ENCODE peak calls at places on chromosomes 5 and 9, in seven cellular contexts. One of them, this sample, is unnamed.

GRCh38 chr5:109455598-109456096 is 45.9 kb upstream of the PJA2 start:
- DNase-seq in activated T-cell treated with anti-CD3 and anti-CD28 coated beads, Interleukin-2, amount 50 U/mL, for 48 hours: no peak
- DNase-seq in HEK293T: peak; percentile 10
- DNase-seq in HT1080: peak; percentile 100
- DNase-seq in mesendoderm: no peak
- DNase-seq in posterior vena cava: no peak
- DNase-seq in T-helper 17 cell: no peak
- DNase-seq in this sample: no peak

GRCh38 chr5:180541710-180542109 is 47.5 kb downstream of the CNOT6 start:
- DNase-seq in HT1080: no peak
- DNase-seq in posterior vena cava: no peak
- DNase-seq in activated T-cell treated with anti-CD3 and anti-CD28 coated beads, Interleukin-2, amount 50 U/mL, for 48 hours: no peak
- DNase-seq in HEK293T: no peak
- DNase-seq in T-helper 17 cell: no peak
- DNase-seq in mesendoderm: peak; percentile 41
- DNase-seq in this sample: no peak

GRCh38 chr5:173217626-173218397 is 17.2 kb downstream of the NKX2-5 start:
- DNase-seq in HEK293T: no peak
- DNase-seq in mesendoderm: peak; percentile 33
- DNase-seq in posterior vena cava: no peak
- DNase-seq in T-helper 17 cell: no peak
- DNase-seq in HT1080: no peak
- DNase-seq in activated T-cell treated with anti-CD3 and anti-CD28 coated beads, Interleukin-2, amount 50 U/mL, for 48 hours: no peak
- DNase-seq in this sample: no peak

GRCh38 chr5:172564187-172564586 is 76.9 kb upstream of the NEURL1B start:
- DNase-seq in T-helper 17 cell: no peak
- DNase-seq in HEK293T: no peak
- DNase-seq in mesendoderm: no peak
- DNase-seq in posterior vena cava: no peak
- DNase-seq in activated T-cell treated with anti-CD3 and anti-CD28 coated beads, Interleukin-2, amount 50 U/mL, for 48 hours: no peak
- DNase-seq in HT1080: no peak
- DNase-seq in this sample: no peak

GRCh38 chr5:72300590-72301339 is 19.3 kb downstream of the MRPS27 start:
- DNase-seq in activated T-cell treated with anti-CD3 and anti-CD28 coated beads, Interleukin-2, amount 50 U/mL, for 48 hours: no peak
- DNase-seq in HEK293T: no peak
- DNase-seq in HT1080: no peak
- DNase-seq in mesendoderm: no peak
- DNase-seq in posterior vena cava: no peak
- DNase-seq in T-helper 17 cell: no peak
- DNase-seq in this sample: no peak

GRCh38 chr5:17146280-17146841 is 71.1 kb upstream of the BASP1 start:
- DNase-seq in mesendoderm: no peak
- DNase-seq in activated T-cell treated with anti-CD3 and anti-CD28 coated beads, Interleukin-2, amount 50 U/mL, for 48 hours: no peak
- DNase-seq in posterior vena cava: no peak
- DNase-seq in HEK293T: no peak
- DNase-seq in T-helper 17 cell: no peak
- DNase-seq in HT1080: no peak
- DNase-seq in this sample: no peak

GRCh38 chr9:27347889-27348288 is 50.9 kb upstream of the EQTN start:
- DNase-seq in mesendoderm: no peak
- DNase-seq in HEK293T: no peak
- DNase-seq in HT1080: no peak
- DNase-seq in T-helper 17 cell: no peak
- DNase-seq in posterior vena cava: no peak
- DNase-seq in activated T-cell treated with anti-CD3 and anti-CD28 coated beads, Interleukin-2, amount 50 U/mL, for 48 hours: no peak
- DNase-seq in this sample: no peak

GRCh38 chr5:66358741-66359140 is 214.6 kb downstream of the SREK1 start:
- DNase-seq in activated T-cell treated with anti-CD3 and anti-CD28 coated beads, Interleukin-2, amount 50 U/mL, for 48 hours: no peak
- DNase-seq in HEK293T: no peak
- DNase-seq in HT1080: no peak
- DNase-seq in T-helper 17 cell: no peak
- DNase-seq in mesendoderm: no peak
- DNase-seq in posterior vena cava: no peak
- DNase-seq in this sample: no peak

GRCh38 chr5:41776435-41776834 is 93.8 kb downstream of the OXCT1 start:
- DNase-seq in T-helper 17 cell: no peak
- DNase-seq in activated T-cell treated with anti-CD3 and anti-CD28 coated beads, Interleukin-2, amount 50 U/mL, for 48 hours: no peak
- DNase-seq in mesendoderm: no peak
- DNase-seq in HT1080: no peak
- DNase-seq in posterior vena cava: no peak
- DNase-seq in HEK293T: no peak
- DNase-seq in this sample: no peak

GRCh38 chr9:126986506-126986951 is 71.9 kb downstream of the RALGPS1 start:
- DNase-seq in HT1080: peak; percentile 36
- DNase-seq in activated T-cell treated with anti-CD3 and anti-CD28 coated beads, Interleukin-2, amount 50 U/mL, for 48 hours: peak; percentile 36
- DNase-seq in HEK293T: no peak
- DNase-seq in mesendoderm: no peak
- DNase-seq in posterior vena cava: no peak
- DNase-seq in T-helper 17 cell: no peak
- DNase-seq in this sample: no peak

GRCh38 chr9:111148390-111148993 is 110.2 kb upstream of the LPAR1 start:
- DNase-seq in posterior vena cava: no peak
- DNase-seq in activated T-cell treated with anti-CD3 and anti-CD28 coated beads, Interleukin-2, amount 50 U/mL, for 48 hours: no peak
- DNase-seq in HEK293T: no peak
- DNase-seq in HT1080: no peak
- DNase-seq in mesendoderm: no peak
- DNase-seq in T-helper 17 cell: no peak
- DNase-seq in this sample: no peak

GRCh38 chr9:13728917-13729811 is 449.7 kb upstream of the MPDZ start:
- DNase-seq in posterior vena cava: no peak
- DNase-seq in HEK293T: no peak
- DNase-seq in HT1080: peak; percentile 71
- DNase-seq in activated T-cell treated with anti-CD3 and anti-CD28 coated beads, Interleukin-2, amount 50 U/mL, for 48 hours: no peak
- DNase-seq in mesendoderm: no peak
- DNase-seq in T-helper 17 cell: no peak
- DNase-seq in this sample: no peak

GRCh38 chr9:1044643-1045042 is 5.5 kb upstream of the DMRT2 start:
- DNase-seq in T-helper 17 cell: no peak
- DNase-seq in activated T-cell treated with anti-CD3 and anti-CD28 coated beads, Interleukin-2, amount 50 U/mL, for 48 hours: peak; percentile 16
- DNase-seq in HEK293T: no peak
- DNase-seq in HT1080: no peak
- DNase-seq in posterior vena cava: no peak
- DNase-seq in mesendoderm: no peak
- DNase-seq in this sample: no peak

GRCh38 chr9:113599647-113600476 is 136.3 kb downstream of the RGS3 start:
- DNase-seq in activated T-cell treated with anti-CD3 and anti-CD28 coated beads, Interleukin-2, amount 50 U/mL, for 48 hours: no peak
- DNase-seq in mesendoderm: peak; percentile 94
- DNase-seq in T-helper 17 cell: no peak
- DNase-seq in HT1080: peak; percentile 71
- DNase-seq in posterior vena cava: no peak
- DNase-seq in HEK293T: no peak
- DNase-seq in this sample: peak; percentile 61

GRCh38 chr9:16352791-16353401 is 517.6 kb downstream of the BNC2 start:
- DNase-seq in HT1080: no peak
- DNase-seq in posterior vena cava: no peak
- DNase-seq in mesendoderm: no peak
- DNase-seq in activated T-cell treated with anti-CD3 and anti-CD28 coated beads, Interleukin-2, amount 50 U/mL, for 48 hours: no peak
- DNase-seq in HEK293T: no peak
- DNase-seq in T-helper 17 cell: no peak
- DNase-seq in this sample: no peak

GRCh38 chr5:16552666-16553343 is 64.0 kb downstream of the RETREG1 start:
- DNase-seq in HEK293T: peak; percentile 69
- DNase-seq in mesendoderm: peak; percentile 87
- DNase-seq in HT1080: peak; percentile 74
- DNase-seq in activated T-cell treated with anti-CD3 and anti-CD28 coated beads, Interleukin-2, amount 50 U/mL, for 48 hours: peak; percentile 72
- DNase-seq in T-helper 17 cell: peak; percentile 23
- DNase-seq in posterior vena cava: peak; percentile 89
- DNase-seq in this sample: no peak

GRCh38 chr5:38670878-38671277 is 114.4 kb upstream of the LIFR start:
- DNase-seq in HT1080: no peak
- DNase-seq in T-helper 17 cell: no peak
- DNase-seq in activated T-cell treated with anti-CD3 and anti-CD28 coated beads, Interleukin-2, amount 50 U/mL, for 48 hours: no peak
- DNase-seq in HEK293T: no peak
- DNase-seq in mesendoderm: no peak
- DNase-seq in posterior vena cava: no peak
- DNase-seq in this sample: no peak

GRCh38 chr5:61342066-61342465 is 10.0 kb downstream of the ZSWIM6 start:
- DNase-seq in HT1080: peak; percentile 76
- DNase-seq in activated T-cell treated with anti-CD3 and anti-CD28 coated beads, Interleukin-2, amount 50 U/mL, for 48 hours: no peak
- DNase-seq in mesendoderm: peak; percentile 42
- DNase-seq in T-helper 17 cell: no peak
- DNase-seq in posterior vena cava: no peak
- DNase-seq in HEK293T: no peak
- DNase-seq in this sample: no peak

GRCh38 chr9:88388886-88389617 is 808 bp downstream of the SPIN1 start:
- DNase-seq in activated T-cell treated with anti-CD3 and anti-CD28 coated beads, Interleukin-2, amount 50 U/mL, for 48 hours: peak; percentile 67
- DNase-seq in posterior vena cava: peak; percentile 89
- DNase-seq in mesendoderm: peak; percentile 87
- DNase-seq in HEK293T: peak; percentile 62
- DNase-seq in HT1080: peak; percentile 56
- DNase-seq in T-helper 17 cell: peak; percentile 7
- DNase-seq in this sample: no peak

GRCh38 chr9:96056221-96056620 is 180.7 kb downstream of the ERCC6L2 start:
- DNase-seq in posterior vena cava: no peak
- DNase-seq in T-helper 17 cell: no peak
- DNase-seq in mesendoderm: no peak
- DNase-seq in activated T-cell treated with anti-CD3 and anti-CD28 coated beads, Interleukin-2, amount 50 U/mL, for 48 hours: no peak
- DNase-seq in HT1080: no peak
- DNase-seq in HEK293T: no peak
- DNase-seq in this sample: no peak

GRCh38 chr5:179279347-179280094 is 65.7 kb downstream of the ADAMTS2 start:
- DNase-seq in HEK293T: no peak
- DNase-seq in posterior vena cava: peak; percentile 57
- DNase-seq in HT1080: no peak
- DNase-seq in mesendoderm: no peak
- DNase-seq in activated T-cell treated with anti-CD3 and anti-CD28 coated beads, Interleukin-2, amount 50 U/mL, for 48 hours: no peak
- DNase-seq in T-helper 17 cell: no peak
- DNase-seq in this sample: peak; percentile 66

GRCh38 chr9:127796225-127796813 is 6.4 kb upstream of the FPGS start:
- DNase-seq in HEK293T: no peak
- DNase-seq in T-helper 17 cell: no peak
- DNase-seq in HT1080: peak; percentile 35
- DNase-seq in posterior vena cava: no peak
- DNase-seq in activated T-cell treated with anti-CD3 and anti-CD28 coated beads, Interleukin-2, amount 50 U/mL, for 48 hours: no peak
- DNase-seq in mesendoderm: no peak
- DNase-seq in this sample: no peak

GRCh38 chr5:128667148-128667547 is 129.1 kb upstream of the FBN2 start:
- DNase-seq in posterior vena cava: no peak
- DNase-seq in T-helper 17 cell: no peak
- DNase-seq in HEK293T: no peak
- DNase-seq in HT1080: no peak
- DNase-seq in mesendoderm: peak; percentile 57
- DNase-seq in activated T-cell treated with anti-CD3 and anti-CD28 coated beads, Interleukin-2, amount 50 U/mL, for 48 hours: no peak
- DNase-seq in this sample: no peak

GRCh38 chr5:139043127-139043905 is 154.9 kb downstream of the SIL1 start:
- DNase-seq in T-helper 17 cell: no peak
- DNase-seq in HT1080: peak; percentile 10
- DNase-seq in mesendoderm: no peak
- DNase-seq in activated T-cell treated with anti-CD3 and anti-CD28 coated beads, Interleukin-2, amount 50 U/mL, for 48 hours: no peak
- DNase-seq in posterior vena cava: no peak
- DNase-seq in HEK293T: no peak
- DNase-seq in this sample: no peak

GRCh38 chr9:92911496-92912475 is 33.9 kb upstream of the ZNF484 start:
- DNase-seq in posterior vena cava: peak; percentile 77
- DNase-seq in HEK293T: no peak
- DNase-seq in T-helper 17 cell: no peak
- DNase-seq in HT1080: no peak
- DNase-seq in mesendoderm: no peak
- DNase-seq in activated T-cell treated with anti-CD3 and anti-CD28 coated beads, Interleukin-2, amount 50 U/mL, for 48 hours: no peak
- DNase-seq in this sample: no peak

GRCh38 chr5:168978015-168978414 is 322.9 kb downstream of the SLIT3 start:
- DNase-seq in HEK293T: no peak
- DNase-seq in HT1080: peak; percentile 5
- DNase-seq in posterior vena cava: no peak
- DNase-seq in activated T-cell treated with anti-CD3 and anti-CD28 coated beads, Interleukin-2, amount 50 U/mL, for 48 hours: no peak
- DNase-seq in mesendoderm: no peak
- DNase-seq in T-helper 17 cell: no peak
- DNase-seq in this sample: no peak

GRCh38 chr9:136848393-136849037 is 694 bp upstream of the PHPT1 start:
- DNase-seq in HEK293T: peak; percentile 68
- DNase-seq in posterior vena cava: no peak
- DNase-seq in activated T-cell treated with anti-CD3 and anti-CD28 coated beads, Interleukin-2, amount 50 U/mL, for 48 hours: peak; percentile 68
- DNase-seq in HT1080: no peak
- DNase-seq in T-helper 17 cell: no peak
- DNase-seq in mesendoderm: peak; percentile 53
- DNase-seq in this sample: no peak

GRCh38 chr5:37437716-37438115 is 58.6 kb downstream of the WDR70 start:
- DNase-seq in HEK293T: no peak
- DNase-seq in activated T-cell treated with anti-CD3 and anti-CD28 coated beads, Interleukin-2, amount 50 U/mL, for 48 hours: no peak
- DNase-seq in T-helper 17 cell: no peak
- DNase-seq in HT1080: no peak
- DNase-seq in posterior vena cava: no peak
- DNase-seq in mesendoderm: no peak
- DNase-seq in this sample: no peak

GRCh38 chr5:151382576-151382975 is 35.2 kb upstream of the SLC36A2 start:
- DNase-seq in HT1080: no peak
- DNase-seq in mesendoderm: no peak
- DNase-seq in HEK293T: no peak
- DNase-seq in activated T-cell treated with anti-CD3 and anti-CD28 coated beads, Interleukin-2, amount 50 U/mL, for 48 hours: no peak
- DNase-seq in posterior vena cava: no peak
- DNase-seq in T-helper 17 cell: no peak
- DNase-seq in this sample: no peak

GRCh38 chr9:131126059-131126426 is 657 bp downstream of the NUP214 start:
- DNase-seq in posterior vena cava: no peak
- DNase-seq in HT1080: no peak
- DNase-seq in mesendoderm: no peak
- DNase-seq in T-helper 17 cell: no peak
- DNase-seq in HEK293T: no peak
- DNase-seq in activated T-cell treated with anti-CD3 and anti-CD28 coated beads, Interleukin-2, amount 50 U/mL, for 48 hours: no peak
- DNase-seq in this sample: no peak

GRCh38 chr9:136399176-136400037 is 563 bp downstream of the SNAPC4 start:
- DNase-seq in HEK293T: peak; percentile 27
- DNase-seq in activated T-cell treated with anti-CD3 and anti-CD28 coated beads, Interleukin-2, amount 50 U/mL, for 48 hours: peak; percentile 63
- DNase-seq in mesendoderm: peak; percentile 39
- DNase-seq in posterior vena cava: no peak
- DNase-seq in T-helper 17 cell: peak; percentile 29
- DNase-seq in HT1080: no peak
- DNase-seq in this sample: peak; percentile 79

GRCh38 chr5:112554089-112554977 is 135.3 kb upstream of the EPB41L4A start:
- DNase-seq in mesendoderm: no peak
- DNase-seq in HEK293T: no peak
- DNase-seq in activated T-cell treated with anti-CD3 and anti-CD28 coated beads, Interleukin-2, amount 50 U/mL, for 48 hours: no peak
- DNase-seq in posterior vena cava: no peak
- DNase-seq in T-helper 17 cell: no peak
- DNase-seq in HT1080: no peak
- DNase-seq in this sample: no peak

GRCh38 chr5:142826741-142827492 is 56.7 kb downstream of the ARHGAP26 start:
- DNase-seq in T-helper 17 cell: no peak
- DNase-seq in mesendoderm: no peak
- DNase-seq in HT1080: peak; percentile 96
- DNase-seq in posterior vena cava: no peak
- DNase-seq in HEK293T: no peak
- DNase-seq in activated T-cell treated with anti-CD3 and anti-CD28 coated beads, Interleukin-2, amount 50 U/mL, for 48 hours: peak; percentile 65
- DNase-seq in this sample: no peak

GRCh38 chr5:117486879-117487391 is 912.3 kb upstream of the SEMA6A start:
- DNase-seq in posterior vena cava: no peak
- DNase-seq in HT1080: no peak
- DNase-seq in mesendoderm: peak; percentile 52
- DNase-seq in HEK293T: peak; percentile 35
- DNase-seq in T-helper 17 cell: no peak
- DNase-seq in activated T-cell treated with anti-CD3 and anti-CD28 coated beads, Interleukin-2, amount 50 U/mL, for 48 hours: no peak
- DNase-seq in this sample: no peak

This sample was measured in chondrocyte.